ENCODE peak calls at places on chromosome 16, in six cellular contexts. One of them, this sample, is unnamed.

GRCh38 chr16:35908942-35909341 is 2449.5 kb downstream of the TP53TG3F start:
- DNase-seq in A549: peak; percentile 4
- DNase-seq in omental fat pad: no peak
- DNase-seq in HepG2: no peak
- DNase-seq in tibial artery: no peak
- DNase-seq in DND-41: peak; percentile 27
- DNase-seq in this sample: no peak

GRCh38 chr16:3594316-3595109 is 16.9 kb downstream of the SLX4 start:
- DNase-seq in DND-41: no peak
- DNase-seq in A549: no peak
- DNase-seq in tibial artery: no peak
- DNase-seq in HepG2: no peak
- DNase-seq in omental fat pad: no peak
- DNase-seq in this sample: no peak

GRCh38 chr16:14606102-14606501 is 24.0 kb downstream of the PARN start:
- DNase-seq in HepG2: no peak
- DNase-seq in DND-41: no peak
- DNase-seq in tibial artery: no peak
- DNase-seq in A549: no peak
- DNase-seq in omental fat pad: no peak
- DNase-seq in this sample: no peak

GRCh38 chr16:81601008-81601428 is 156.4 kb downstream of the CMIP start:
- DNase-seq in A549: peak; percentile 46
- DNase-seq in omental fat pad: no peak
- DNase-seq in DND-41: no peak
- DNase-seq in tibial artery: peak; percentile 77
- DNase-seq in HepG2: no peak
- DNase-seq in this sample: no peak

GRCh38 chr16:57752581-57753447 is 17.2 kb downstream of the KATNB1 start:
- DNase-seq in DND-41: no peak
- DNase-seq in tibial artery: no peak
- DNase-seq in A549: no peak
- DNase-seq in HepG2: no peak
- DNase-seq in omental fat pad: no peak
- DNase-seq in this sample: no peak

GRCh38 chr16:9713151-9713550 is 469.1 kb downstream of the GRIN2A start:
- DNase-seq in DND-41: no peak
- DNase-seq in A549: no peak
- DNase-seq in tibial artery: no peak
- DNase-seq in HepG2: no peak
- DNase-seq in omental fat pad: no peak
- DNase-seq in this sample: no peak

GRCh38 chr16:27387724-27388123 is 14.2 kb upstream of the IL21R start:
- DNase-seq in DND-41: no peak
- DNase-seq in HepG2: no peak
- DNase-seq in tibial artery: no peak
- DNase-seq in A549: no peak
- DNase-seq in omental fat pad: no peak
- DNase-seq in this sample: no peak

GRCh38 chr16:50525716-50526115 is 22.5 kb upstream of the NKD1 start:
- DNase-seq in DND-41: no peak
- DNase-seq in tibial artery: no peak
- DNase-seq in A549: no peak
- DNase-seq in omental fat pad: no peak
- DNase-seq in HepG2: no peak
- DNase-seq in this sample: no peak

GRCh38 chr16:49003992-49004391 is 277.6 kb downstream of the CBLN1 start:
- DNase-seq in DND-41: no peak
- DNase-seq in tibial artery: no peak
- DNase-seq in omental fat pad: no peak
- DNase-seq in HepG2: no peak
- DNase-seq in A549: no peak
- DNase-seq in this sample: no peak

GRCh38 chr16:2242598-2242997 is 6.4 kb downstream of the DNASE1L2 start:
- DNase-seq in DND-41: no peak
- DNase-seq in omental fat pad: no peak
- DNase-seq in tibial artery: no peak
- DNase-seq in A549: no peak
- DNase-seq in HepG2: no peak
- DNase-seq in this sample: no peak

GRCh38 chr16:19106625-19107020 is 7.1 kb upstream of the ITPRIPL2 start:
- DNase-seq in A549: no peak
- DNase-seq in tibial artery: no peak
- DNase-seq in HepG2: no peak
- DNase-seq in DND-41: no peak
- DNase-seq in omental fat pad: no peak
- DNase-seq in this sample: no peak

GRCh38 chr16:30076276-30076791 is 540 bp downstream of the PPP4C start:
- DNase-seq in A549: no peak
- DNase-seq in DND-41: no peak
- DNase-seq in tibial artery: no peak
- DNase-seq in HepG2: no peak
- DNase-seq in omental fat pad: no peak
- DNase-seq in this sample: no peak

GRCh38 chr16:24748242-24748641 is 18.8 kb downstream of the TNRC6A start:
- DNase-seq in tibial artery: peak; percentile 73
- DNase-seq in A549: peak; percentile 29
- DNase-seq in omental fat pad: no peak
- DNase-seq in HepG2: no peak
- DNase-seq in DND-41: no peak
- DNase-seq in this sample: peak; percentile 86

GRCh38 chr16:47716571-47716970 is 255.4 kb downstream of the PHKB start:
- DNase-seq in HepG2: no peak
- DNase-seq in DND-41: no peak
- DNase-seq in omental fat pad: no peak
- DNase-seq in tibial artery: no peak
- DNase-seq in A549: no peak
- DNase-seq in this sample: no peak

GRCh38 chr16:9658586-9658985 is 523.6 kb downstream of the GRIN2A start:
- DNase-seq in HepG2: no peak
- DNase-seq in tibial artery: no peak
- DNase-seq in DND-41: no peak
- DNase-seq in A549: no peak
- DNase-seq in omental fat pad: no peak
- DNase-seq in this sample: no peak

GRCh38 chr16:50789757-50790156 is 47.9 kb downstream of the CYLD start:
- DNase-seq in DND-41: no peak
- DNase-seq in tibial artery: no peak
- DNase-seq in A549: no peak
- DNase-seq in omental fat pad: no peak
- DNase-seq in HepG2: no peak
- DNase-seq in this sample: no peak

GRCh38 chr16:89026121-89026612 is 49.2 kb upstream of the CBFA2T3 start:
- DNase-seq in A549: no peak
- DNase-seq in DND-41: peak; percentile 39
- DNase-seq in tibial artery: no peak
- DNase-seq in omental fat pad: no peak
- DNase-seq in HepG2: no peak
- DNase-seq in this sample: no peak

GRCh38 chr16:3017806-3018506 is at the start of gene CLDN6:
- DNase-seq in tibial artery: no peak
- DNase-seq in DND-41: peak; percentile 22
- DNase-seq in A549: no peak
- DNase-seq in omental fat pad: no peak
- DNase-seq in HepG2: no peak
- DNase-seq in this sample: no peak

GRCh38 chr16:11796227-11797165 is 562 bp downstream of the ZC3H7A start:
- DNase-seq in HepG2: peak; percentile 60
- DNase-seq in tibial artery: peak; percentile 88
- DNase-seq in DND-41: peak; percentile 25
- DNase-seq in omental fat pad: peak; percentile 33
- DNase-seq in A549: peak; percentile 47
- DNase-seq in this sample: no peak

DNA sequence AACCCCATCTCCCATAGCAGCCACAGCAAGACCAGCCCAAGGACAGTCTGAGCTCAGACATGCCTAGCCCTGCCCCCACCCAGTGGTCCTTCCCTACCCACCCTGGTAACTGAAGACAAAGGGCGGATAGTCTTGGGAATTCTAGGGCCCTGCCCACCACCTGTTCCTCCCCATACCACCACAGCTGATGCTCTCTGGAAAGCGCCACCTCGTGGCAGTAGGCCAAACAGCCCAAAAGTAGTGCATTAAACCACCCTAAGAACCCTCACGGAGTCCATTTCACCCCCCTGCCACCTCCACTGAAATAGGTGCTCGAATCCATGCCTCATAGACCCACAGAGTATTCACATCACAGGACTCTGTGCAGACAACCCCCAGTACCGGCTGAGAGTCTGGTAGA is 1021.4 kb downstream of the CDH8 start:
- DNase-seq in omental fat pad: no peak
- DNase-seq in DND-41: no peak
- DNase-seq in tibial artery: no peak
- DNase-seq in HepG2: no peak
- DNase-seq in A549: no peak
- DNase-seq in this sample: no peak
- TF ChIP-seq CTCF in omental fat pad: no peak
- TF ChIP-seq CTCF in DND-41: peak; percentile 23
- TF ChIP-seq CTCF in tibial artery: no peak
- TF ChIP-seq CTCF in HepG2: no peak
- TF ChIP-seq CTCF in A549: no peak
- TF ChIP-seq CTCF in this sample: no peak

DNA sequence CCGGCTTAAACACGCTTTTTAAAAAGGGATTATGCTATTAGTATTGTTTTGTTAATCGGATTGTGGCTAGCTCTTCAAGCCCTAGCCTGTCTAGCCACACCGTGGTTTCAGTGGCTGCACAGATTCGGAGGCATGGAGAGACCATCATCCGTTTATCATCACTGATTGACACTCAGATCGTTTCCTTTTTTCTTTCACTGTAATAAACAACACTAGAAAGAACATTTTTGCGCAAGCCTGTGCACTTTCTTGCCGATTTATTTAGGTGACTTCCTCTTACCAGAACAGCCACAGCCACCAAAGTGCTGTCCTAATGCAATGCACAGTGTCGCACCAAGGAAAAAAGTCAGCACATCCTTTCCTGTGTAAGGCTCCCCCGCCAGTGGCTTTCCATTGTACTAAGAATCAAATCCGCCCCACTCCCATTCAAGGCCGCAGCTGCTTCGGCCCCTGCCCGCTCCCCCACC is 78.2 kb downstream of the CRISPLD2 start:
- DNase-seq in A549: no peak
- DNase-seq in tibial artery: no peak
- DNase-seq in DND-41: no peak
- DNase-seq in HepG2: no peak
- DNase-seq in omental fat pad: no peak
- DNase-seq in this sample: no peak
- TF ChIP-seq CTCF in A549: no peak
- TF ChIP-seq CTCF in tibial artery: no peak
- TF ChIP-seq CTCF in DND-41: no peak
- TF ChIP-seq CTCF in HepG2: no peak
- TF ChIP-seq CTCF in omental fat pad: no peak
- TF ChIP-seq CTCF in this sample: no peak

DNA sequence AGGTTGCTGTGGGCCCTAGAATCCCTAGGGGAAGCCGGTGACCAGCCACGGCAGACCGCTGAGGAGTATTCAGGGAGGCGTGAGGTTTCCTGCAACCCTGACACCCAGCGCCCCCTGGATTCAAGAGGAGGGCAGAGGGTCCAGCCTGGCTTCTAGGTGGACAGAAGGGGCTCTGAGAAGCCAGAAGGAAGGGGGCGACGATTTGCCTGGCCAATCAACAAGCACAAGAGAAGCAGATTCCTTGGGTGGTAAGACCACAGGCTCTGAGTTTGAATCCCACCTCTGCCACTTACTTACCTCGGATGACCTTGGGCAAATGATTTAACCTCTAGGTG is 10.4 kb upstream of the GINS2 start:
- DNase-seq in DND-41: no peak
- DNase-seq in tibial artery: no peak
- DNase-seq in HepG2: no peak
- DNase-seq in A549: no peak
- DNase-seq in omental fat pad: no peak
- DNase-seq in this sample: no peak
- TF ChIP-seq CTCF in DND-41: no peak
- TF ChIP-seq CTCF in tibial artery: no peak
- TF ChIP-seq CTCF in HepG2: peak; percentile 36
- TF ChIP-seq CTCF in A549: no peak
- TF ChIP-seq CTCF in omental fat pad: no peak
- TF ChIP-seq CTCF in this sample: no peak

GRCh38 chr16:79261461-79261860 is 339.1 kb downstream of the MAF start:
- DNase-seq in omental fat pad: no peak
- DNase-seq in tibial artery: no peak
- DNase-seq in A549: peak; percentile 22
- DNase-seq in DND-41: peak; percentile 56
- DNase-seq in HepG2: peak; percentile 21
- DNase-seq in this sample: no peak
- TF ChIP-seq CTCF in omental fat pad: no peak
- TF ChIP-seq CTCF in tibial artery: no peak
- TF ChIP-seq CTCF in A549: no peak
- TF ChIP-seq CTCF in DND-41: peak; percentile 72
- TF ChIP-seq CTCF in HepG2: peak; percentile 80
- TF ChIP-seq CTCF in this sample: peak; percentile 27

GRCh38 chr16:54846761-54847160 is 83.9 kb upstream of the IRX5 start:
- DNase-seq in HepG2: no peak
- DNase-seq in omental fat pad: no peak
- DNase-seq in DND-41: no peak
- DNase-seq in A549: peak; percentile 8
- DNase-seq in tibial artery: no peak
- DNase-seq in this sample: peak; percentile 2
- TF ChIP-seq CTCF in HepG2: no peak
- TF ChIP-seq CTCF in omental fat pad: no peak
- TF ChIP-seq CTCF in DND-41: no peak
- TF ChIP-seq CTCF in A549: no peak
- TF ChIP-seq CTCF in tibial artery: no peak
- TF ChIP-seq CTCF in this sample: no peak

DNA sequence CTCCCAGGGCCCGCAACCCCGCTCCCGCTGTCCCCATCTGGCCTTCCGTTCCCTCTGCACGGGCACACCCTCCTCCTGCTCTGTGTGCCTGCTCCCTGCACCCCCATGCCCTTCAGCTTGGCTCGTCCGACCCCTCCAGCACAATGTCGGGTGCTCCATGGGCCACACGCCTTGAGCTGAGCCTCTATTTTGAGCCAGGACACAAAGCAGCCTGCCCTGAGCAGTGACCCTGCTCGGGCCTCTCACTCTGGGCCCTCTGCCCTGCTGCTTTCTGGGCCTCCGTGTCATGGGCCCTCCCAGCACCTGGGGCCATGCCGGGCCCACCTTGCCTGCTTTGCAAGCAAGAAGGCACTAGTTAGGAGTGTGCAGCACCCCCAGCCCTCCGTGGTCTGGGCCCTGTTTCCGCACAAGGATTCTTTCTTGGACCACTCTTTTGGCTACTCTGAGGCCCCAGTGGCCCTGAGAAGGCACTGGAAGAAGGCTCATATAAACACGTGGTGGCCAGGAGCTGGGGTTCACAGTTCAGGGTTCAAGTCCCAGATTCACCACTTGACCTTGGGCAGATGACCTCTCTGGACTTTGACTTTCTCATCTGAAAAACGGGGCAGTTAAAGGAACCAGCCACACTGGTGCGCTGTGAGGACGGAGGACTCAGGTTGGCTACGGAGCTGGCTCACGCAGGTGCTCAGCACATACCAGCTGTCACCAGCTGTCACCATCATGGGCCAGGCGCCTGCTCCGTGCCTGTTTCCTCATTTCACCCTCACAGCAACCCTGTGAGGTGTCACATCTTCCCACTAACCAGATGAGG is 166.1 kb upstream of the GSE1 start:
- DNase-seq in DND-41: peak; percentile 75
- DNase-seq in A549: no peak
- DNase-seq in tibial artery: no peak
- DNase-seq in omental fat pad: no peak
- DNase-seq in HepG2: no peak
- DNase-seq in this sample: no peak
- TF ChIP-seq CTCF in DND-41: peak; percentile 52
- TF ChIP-seq CTCF in A549: no peak
- TF ChIP-seq CTCF in tibial artery: no peak
- TF ChIP-seq CTCF in omental fat pad: no peak
- TF ChIP-seq CTCF in HepG2: peak; percentile 62
- TF ChIP-seq CTCF in this sample: no peak

GRCh38 chr16:56603589-56603988 is 4.8 kb upstream of the MT2A start:
- DNase-seq in omental fat pad: no peak
- DNase-seq in DND-41: peak; percentile 30
- DNase-seq in tibial artery: no peak
- DNase-seq in A549: peak; percentile 78
- DNase-seq in HepG2: peak; percentile 86
- DNase-seq in this sample: no peak
- TF ChIP-seq CTCF in omental fat pad: no peak
- TF ChIP-seq CTCF in DND-41: peak; percentile 47
- TF ChIP-seq CTCF in tibial artery: peak; percentile 49
- TF ChIP-seq CTCF in A549: peak; percentile 52
- TF ChIP-seq CTCF in HepG2: peak; percentile 92
- TF ChIP-seq CTCF in this sample: peak; percentile 41